ENCODE peak calls at places on chromosomes 16 and 17, in four cellular contexts. F, A, B and G are unnamed samples.

GRCh38 chr17:40514013-40514875 is 12.8 kb upstream of the TNS4 start:
- DNase-seq in F (no peak), A (no peak), B (no peak), G (no peak)

GRCh38 chr17:7613769-7614421 is 802 bp downstream of the FXR2 start:
- DNase-seq in F (peak), A (no peak), B (peak), G (peak)

GRCh38 chr17:2053380-2054261 is 1.3 kb upstream of the HIC1 start:
- DNase-seq in F (peak), A (peak), B (peak), G (peak)

GRCh38 chr16:89395150-89396142 is 94.9 kb downstream of the ANKRD11 start:
- DNase-seq in F (peak), A (no peak), B (peak), G (peak)

GRCh38 chr16:86628614-86629013 is 50.3 kb downstream of the FOXL1 start:
- DNase-seq in F (no peak), A (no peak), B (no peak), G (peak)

GRCh38 chr17:73122953-73123605 is 30.6 kb upstream of the SLC39A11 start:
- DNase-seq in F (no peak), A (no peak), B (no peak), G (no peak)

GRCh38 chr17:19542247-19542646 is 8.6 kb downstream of the SLC47A1 start:
- DNase-seq in F (no peak), A (no peak), B (no peak), G (no peak)

GRCh38 chr16:77043076-77043475 is 147.9 kb upstream of the MON1B start:
- DNase-seq in F (peak), A (peak), B (peak), G (no peak)

GRCh38 chr16:76035689-76036088 is 241.5 kb upstream of the CNTNAP4 start:
- DNase-seq in F (peak), A (peak), B (no peak), G (no peak)

GRCh38 chr17:6648181-6648580 is 3.2 kb downstream of the MED31 start:
- DNase-seq in F (peak), A (peak), B (no peak), G (peak)

GRCh38 chr16:73063284-73063733 is 15.4 kb upstream of the ZFHX3 start:
- DNase-seq in F (no peak), A (no peak), B (no peak), G (no peak)

GRCh38 chr16:8634991-8635736 is 13.7 kb downstream of the METTL22 start:
- DNase-seq in F (peak), A (no peak), B (peak), G (peak)

GRCh38 chr17:78535285-78536197 is 41.7 kb downstream of the DNAH17 start:
- DNase-seq in F (peak), A (no peak), B (no peak), G (no peak)

GRCh38 chr17:21458036-21458435 is 81.9 kb downstream of the KCNJ12 start:
- DNase-seq in F (no peak), A (no peak), B (no peak), G (no peak)

GRCh38 chr17:21457051-21458026 is 81.2 kb downstream of the KCNJ12 start:
- DNase-seq in F (peak), A (peak), B (peak), G (peak)

GRCh38 chr17:21453144-21453982 is 77.2 kb downstream of the KCNJ12 start:
- DNase-seq in F (no peak), A (no peak), B (no peak), G (no peak)

GRCh38 chr17:21455761-21456160 is 79.6 kb downstream of the KCNJ12 start:
- DNase-seq in F (no peak), A (no peak), B (no peak), G (no peak)

GRCh38 chr17:21452377-21453143 is 76.4 kb downstream of the KCNJ12 start:
- DNase-seq in F (peak), A (peak), B (peak), G (peak)
- TF ChIP-seq CTCF in F (peak), A (peak), B (peak), G (peak)

GRCh38 chr17:77146882-77147281 is 6.1 kb downstream of the SEC14L1 start:
- DNase-seq in F (peak), A (no peak), B (no peak), G (no peak)

GRCh38 chr17:77145209-77145608 is 4.4 kb downstream of the SEC14L1 start:
- DNase-seq in F (no peak), A (no peak), B (no peak), G (no peak)

GRCh38 chr17:77147357-77147801 is 6.6 kb downstream of the SEC14L1 start:
- DNase-seq in F (no peak), A (no peak), B (no peak), G (no peak)

GRCh38 chr17:77144227-77144626 is 3.5 kb downstream of the SEC14L1 start:
- DNase-seq in F (no peak), A (no peak), B (no peak), G (no peak)

DNA sequence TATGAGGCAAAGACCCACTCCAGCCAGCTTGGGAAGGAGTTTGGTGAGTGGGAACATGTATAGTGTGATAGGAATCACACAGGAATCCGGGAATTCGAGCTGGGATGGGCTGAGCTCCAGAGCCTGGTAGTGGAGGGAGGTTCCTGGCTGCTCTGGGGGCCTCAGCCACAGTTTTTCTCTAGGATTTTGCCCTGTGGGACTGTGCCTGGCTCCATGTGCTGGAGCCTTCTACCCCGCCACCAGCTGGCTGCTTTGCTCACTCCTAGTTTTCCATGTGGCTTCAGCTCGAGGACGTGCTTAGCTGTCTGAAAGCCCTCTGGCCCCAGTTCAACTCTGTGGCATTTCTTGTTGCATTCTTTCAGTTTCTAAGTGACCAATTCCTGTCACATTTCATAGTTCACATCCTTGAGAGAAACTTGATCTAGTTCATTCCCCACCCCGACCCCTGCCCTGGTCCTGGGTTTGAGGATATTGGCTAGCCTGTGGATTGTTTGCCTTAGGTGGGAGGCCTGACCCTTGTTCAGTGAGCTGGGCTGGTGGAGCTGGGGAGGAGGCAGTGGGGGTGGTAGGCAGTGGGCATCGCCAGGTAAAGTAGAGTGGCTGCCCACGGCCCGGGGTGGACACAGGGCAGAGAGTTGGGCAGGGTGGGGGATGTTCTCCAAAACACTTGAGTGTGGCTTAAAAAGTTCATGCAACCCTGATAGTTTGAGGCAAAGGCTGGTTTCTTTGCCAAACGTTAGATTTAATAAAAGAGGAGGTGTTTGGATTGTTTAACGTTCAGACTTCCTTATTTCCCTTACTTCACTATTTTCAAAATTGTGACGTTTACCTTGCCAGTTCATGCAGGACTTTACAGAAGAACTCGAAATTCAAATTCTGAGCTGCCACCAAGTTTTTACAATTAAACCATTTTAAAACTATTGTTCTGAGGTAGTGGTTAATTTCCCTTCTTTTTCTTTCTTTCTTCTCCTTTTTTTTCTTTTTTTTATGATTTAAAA is 5.2 kb downstream of the SEC14L1 start:
- DNase-seq in F (peak), A (no peak), B (peak), G (peak)
- TF ChIP-seq CTCF in F (peak), A (no peak), B (peak), G (peak)

GRCh38 chr17:76585649-76586593 is at the start of gene ST6GALNAC2:
- DNase-seq in F (peak), A (peak), B (no peak), G (peak)
- TF ChIP-seq CTCF in F (peak), A (no peak), B (peak), G (peak)

GRCh38 chr16:23182675-23183485 is at the start of gene SCNN1G:
- DNase-seq in F (no peak), A (peak), B (no peak), G (no peak)
- TF ChIP-seq CTCF in F (no peak), A (no peak), B (no peak), G (peak)

GRCh38 chr17:49554694-49555494 is 20.8 kb upstream of the NXPH3 start:
- DNase-seq in F (no peak), A (no peak), B (no peak), G (no peak)
- TF ChIP-seq CTCF in F (no peak), A (no peak), B (no peak), G (no peak)

DNA sequence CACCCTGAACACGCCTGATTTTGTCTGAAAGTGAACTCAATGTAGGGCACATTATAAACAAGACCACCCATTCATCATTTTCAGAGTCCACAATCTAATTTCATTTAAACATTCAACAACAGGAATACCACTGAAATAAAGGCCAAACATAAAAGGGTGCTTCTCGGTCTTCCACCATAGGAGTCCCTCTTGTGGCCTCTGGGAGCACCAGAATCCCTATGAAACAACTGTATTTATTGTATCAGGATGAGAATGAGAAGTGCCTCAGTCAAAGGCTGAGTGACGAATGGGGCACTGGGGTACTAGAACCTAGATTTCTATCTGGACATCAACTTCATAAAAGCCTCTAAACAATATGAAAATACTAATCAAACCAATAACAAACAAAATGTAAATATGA is 40.4 kb downstream of the NXPH3 start:
- DNase-seq in F (no peak), A (no peak), B (peak), G (no peak)
- TF ChIP-seq CTCF in F (peak), A (no peak), B (peak), G (peak)